ENCODE peak calls at places on chromosome 2, in nine cellular contexts. N, Q, B, A, X, K, U, F and L are unnamed samples.

GRCh38 chr2:194203898-194204297 is 1453.1 kb upstream of the SLC39A10 start:
- DNase-seq in N (no peak), Q (no peak), B (no peak), A (peak), X (peak), K (no peak), U (no peak), F (no peak), L (no peak)

GRCh38 chr2:49240608-49241007 is 86.3 kb upstream of the FSHR start:
- DNase-seq in N (no peak), Q (no peak), B (no peak), A (peak), X (no peak), K (no peak), U (no peak), F (no peak), L (no peak)

GRCh38 chr2:6794484-6794883 is 71.2 kb downstream of the CMPK2 start:
- DNase-seq in N (no peak), Q (no peak), B (no peak), A (no peak), X (no peak), K (no peak), U (no peak), F (no peak), L (no peak)

GRCh38 chr2:143071185-143071876 is 57.9 kb upstream of the ARHGAP15 start:
- DNase-seq in N (no peak), Q (no peak), B (no peak), A (peak), X (peak), K (no peak), U (no peak), F (no peak), L (no peak)

GRCh38 chr2:768484-768883 is 91.3 kb upstream of the TMEM18 start:
- DNase-seq in N (no peak), Q (no peak), B (no peak), A (no peak), X (no peak), K (no peak), U (no peak), F (no peak), L (no peak)

GRCh38 chr2:189221811-189222210 is 42.2 kb upstream of the COL5A2 start:
- DNase-seq in N (no peak), Q (no peak), B (no peak), A (peak), X (peak), K (no peak), U (no peak), F (no peak), L (peak)

GRCh38 chr2:181420259-181421130 is 36.7 kb upstream of the ITGA4 start:
- DNase-seq in N (no peak), Q (no peak), B (no peak), A (no peak), X (no peak), K (no peak), U (no peak), F (no peak), L (no peak)

GRCh38 chr2:42298996-42299754 is 61.8 kb downstream of the COX7A2L start:
- DNase-seq in N (no peak), Q (no peak), B (no peak), A (no peak), X (no peak), K (no peak), U (no peak), F (no peak), L (no peak)

GRCh38 chr2:1884933-1885580 is 140.7 kb upstream of the PXDN start:
- DNase-seq in N (no peak), Q (no peak), B (no peak), A (peak), X (no peak), K (no peak), U (no peak), F (peak), L (no peak)

GRCh38 chr2:6977095-6977777 is 60.0 kb downstream of the RNF144A start:
- DNase-seq in N (no peak), Q (no peak), B (peak), A (peak), X (peak), K (no peak), U (no peak), F (peak), L (no peak)

GRCh38 chr2:62200291-62200841 is 4.5 kb downstream of the B3GNT2 start:
- DNase-seq in N (no peak), Q (no peak), B (no peak), A (no peak), X (no peak), K (no peak), U (no peak), F (no peak), L (no peak)

GRCh38 chr2:151315381-151315903 is 26.0 kb upstream of the NMI start:
- DNase-seq in N (no peak), Q (no peak), B (peak), A (no peak), X (no peak), K (no peak), U (peak), F (peak), L (no peak)

GRCh38 chr2:26696352-26696816 is 3.9 kb downstream of the KCNK3 start:
- DNase-seq in N (no peak), Q (peak), B (no peak), A (peak), X (peak), K (no peak), U (no peak), F (no peak), L (peak)

GRCh38 chr2:102826904-102827303 is 65.1 kb downstream of the TMEM182 start:
- DNase-seq in N (no peak), Q (no peak), B (no peak), A (peak), X (no peak), K (peak), U (peak), F (no peak), L (no peak)

GRCh38 chr2:127235082-127235702 is 15.1 kb upstream of the CYP27C1 start:
- DNase-seq in N (no peak), Q (no peak), B (no peak), A (no peak), X (no peak), K (no peak), U (no peak), F (no peak), L (no peak)

GRCh38 chr2:14608245-14608644 is 24.3 kb upstream of the LRATD1 start:
- DNase-seq in N (no peak), Q (no peak), B (no peak), A (no peak), X (no peak), K (no peak), U (no peak), F (no peak), L (no peak)

GRCh38 chr2:192044496-192044895 is 150.2 kb downstream of the TMEFF2 start:
- DNase-seq in N (no peak), Q (no peak), B (no peak), A (no peak), X (no peak), K (peak), U (no peak), F (no peak), L (no peak)
- TF ChIP-seq CTCF in N (no peak), Q (no peak), B (no peak), A (no peak), X (no peak), K (peak), U (no peak), F (no peak), L (no peak)

GRCh38 chr2:233658610-233659009 is 13.1 kb upstream of the UGT1A9 start:
- DNase-seq in N (no peak), Q (no peak), B (no peak), A (no peak), X (no peak), K (no peak), U (no peak), F (no peak), L (no peak)
- TF ChIP-seq CTCF in N (no peak), Q (no peak), B (no peak), A (no peak), X (no peak), K (no peak), U (no peak), F (no peak), L (no peak)

DNA sequence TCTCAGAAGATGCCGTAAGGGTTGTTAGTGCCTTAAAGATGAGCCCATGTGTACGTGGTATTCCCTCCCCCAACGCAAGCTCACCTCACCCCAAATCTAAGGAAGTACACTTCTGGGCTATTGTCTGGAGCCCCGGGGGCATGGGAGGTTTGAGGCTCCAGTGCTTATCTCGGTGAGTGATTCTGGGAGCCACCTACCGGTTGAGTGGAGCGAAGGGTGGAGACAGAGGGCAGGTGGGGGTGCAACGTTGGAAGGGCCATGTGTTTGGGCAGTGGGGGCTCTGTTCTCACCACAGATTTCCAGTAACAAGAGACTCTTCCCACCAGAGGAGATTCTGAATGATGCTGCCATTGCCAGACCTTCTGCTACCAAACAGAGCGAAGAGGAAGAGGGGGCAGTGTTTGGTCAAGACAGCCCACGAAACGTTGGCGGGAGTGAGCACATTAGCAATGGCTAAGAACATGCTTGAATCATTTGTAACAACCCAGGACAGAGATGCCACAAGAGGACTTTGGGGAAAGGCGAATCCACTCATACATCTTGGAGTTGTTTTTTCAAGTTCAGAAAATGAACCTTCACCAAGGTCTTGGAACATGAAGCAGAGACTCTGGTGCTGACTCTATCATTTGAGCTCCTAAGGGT is 38.7 kb downstream of the TWIST2 start:
- DNase-seq in N (no peak), Q (no peak), B (no peak), A (no peak), X (no peak), K (no peak), U (no peak), F (no peak), L (no peak)
- TF ChIP-seq CTCF in N (no peak), Q (no peak), B (no peak), A (no peak), X (no peak), K (no peak), U (no peak), F (no peak), L (peak)

GRCh38 chr2:135473567-135473966 is 57.5 kb downstream of the ZRANB3 start:
- DNase-seq in N (no peak), Q (no peak), B (no peak), A (peak), X (peak), K (peak), U (peak), F (no peak), L (no peak)
- TF ChIP-seq CTCF in N (peak), Q (peak), B (no peak), A (peak), X (peak), K (peak), U (peak), F (peak), L (peak)

GRCh38 chr2:239198221-239198620 is 202.6 kb downstream of the HDAC4 start:
- DNase-seq in N (no peak), Q (no peak), B (peak), A (no peak), X (no peak), K (no peak), U (no peak), F (peak), L (no peak)
- TF ChIP-seq CTCF in N (no peak), Q (no peak), B (no peak), A (no peak), X (no peak), K (no peak), U (no peak), F (no peak), L (no peak)

GRCh38 chr2:196277002-196277401 is 105.6 kb upstream of the STK17B start:
- DNase-seq in N (no peak), Q (no peak), B (no peak), A (no peak), X (peak), K (peak), U (no peak), F (no peak), L (peak)
- TF ChIP-seq CTCF in N (peak), Q (peak), B (no peak), A (peak), X (peak), K (peak), U (peak), F (peak), L (peak)

DNA sequence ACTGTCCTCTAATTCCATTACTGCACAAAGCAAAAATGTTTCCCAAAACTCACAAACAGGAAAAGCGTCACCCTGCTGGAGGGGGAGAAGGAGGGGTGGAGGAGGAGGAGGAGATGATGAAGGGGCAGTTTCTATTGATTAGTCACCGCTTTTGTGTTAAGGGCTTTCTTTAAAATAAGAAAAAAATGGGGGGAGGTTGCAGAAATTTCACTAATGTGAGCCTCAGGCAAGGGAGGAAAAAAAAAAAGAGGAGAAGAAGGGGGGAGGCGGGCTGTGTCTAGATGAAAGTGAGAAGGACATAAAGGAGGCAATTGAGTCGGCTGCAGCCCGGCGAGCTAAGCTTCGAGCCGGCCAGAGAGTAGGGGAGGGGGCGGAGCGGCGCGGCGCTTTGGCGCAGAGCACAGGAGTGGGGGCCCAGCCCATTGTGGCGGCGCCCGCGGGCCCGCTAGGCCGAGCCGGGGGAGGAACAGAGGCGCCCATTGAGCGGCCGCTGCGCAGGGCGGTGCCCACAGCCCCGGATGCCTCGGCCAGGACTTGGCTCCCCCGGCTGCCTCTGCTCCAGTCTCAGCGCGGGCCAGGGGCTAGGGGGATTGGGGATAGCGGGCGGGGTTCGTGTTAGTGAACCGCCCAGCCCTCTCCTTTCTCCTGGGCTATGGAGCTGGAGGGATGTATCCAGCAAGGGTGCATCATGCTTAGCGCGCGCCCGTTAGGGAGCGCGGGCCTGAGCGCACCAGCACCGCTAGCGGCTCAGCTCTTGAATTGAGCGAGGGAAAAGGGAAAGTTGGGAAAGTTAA is 7.9 kb downstream of the PAX3 start:
- DNase-seq in N (no peak), Q (no peak), B (no peak), A (no peak), X (no peak), K (peak), U (peak), F (no peak), L (peak)
- TF ChIP-seq CTCF in N (no peak), Q (no peak), B (no peak), A (no peak), X (no peak), K (no peak), U (no peak), F (no peak), L (peak)

DNA sequence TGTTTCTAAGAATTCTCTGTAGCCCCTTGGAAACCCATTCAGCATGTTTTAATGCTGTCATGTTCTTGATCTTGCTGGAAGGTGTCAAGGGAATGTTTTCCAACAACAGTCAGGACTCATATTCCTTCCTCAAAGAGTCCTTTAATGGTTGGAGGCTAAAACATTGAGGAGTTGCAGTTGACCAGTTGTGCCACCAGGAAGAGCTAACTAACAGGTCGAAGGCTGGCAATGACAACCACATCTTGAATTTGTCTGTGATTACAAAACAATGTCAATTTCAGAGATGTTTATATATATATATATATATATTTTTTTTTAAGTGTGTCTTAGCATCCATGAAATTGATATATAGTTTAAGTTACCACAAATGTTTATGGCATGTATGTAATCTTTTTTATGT is 151.5 kb downstream of the INO80D start:
- DNase-seq in N (no peak), Q (no peak), B (no peak), A (peak), X (peak), K (peak), U (no peak), F (no peak), L (peak)
- TF ChIP-seq CTCF in N (no peak), Q (peak), B (no peak), A (no peak), X (peak), K (peak), U (peak), F (no peak), L (peak)